ENCODE peak calls at places on chromosomes 4 and X, in six cellular contexts. W, V, O, G, Y and Z are unnamed samples.

GRCh38 chr4:7358100-7358735 is 76.5 kb downstream of the PSAPL1 start:
- DNase-seq in V (no peak), W (peak; percentile 88), O (no peak), G (peak; percentile 10), Y (peak; percentile 79), Z (no peak)

GRCh38 chr4:71549516-71550160 is 210.8 kb downstream of the SLC4A4 start:
- DNase-seq in G (no peak), Y (no peak), V (no peak), O (no peak), W (peak; percentile 36), Z (no peak)

GRCh38 chr4:118206627-118207026 is 146.2 kb downstream of the PRSS12 start:
- DNase-seq in W (no peak), V (no peak), Y (no peak), G (no peak), O (no peak), Z (no peak)

GRCh38 chrX:33379839-33380238 is 168.5 kb upstream of the DMD start:
- DNase-seq in G (no peak), Y (no peak), O (no peak), W (peak; percentile 37), V (no peak), Z (no peak)

GRCh38 chr4:159278399-159278798 is 175.5 kb downstream of the RAPGEF2 start:
- DNase-seq in Y (no peak), V (no peak), O (no peak), G (no peak), W (peak; percentile 48), Z (no peak)

GRCh38 chrX:153953342-153953830 is 8.9 kb upstream of the RENBP start:
- DNase-seq in G (peak; percentile 86), O (peak; percentile 80), W (peak; percentile 59), Y (peak; percentile 71), V (peak; percentile 77), Z (peak; percentile 89)

GRCh38 chr4:170497105-170497504 is 407.3 kb upstream of the AADAT start:
- DNase-seq in W (no peak), O (no peak), Y (peak; percentile 17), V (no peak), G (no peak), Z (no peak)

GRCh38 chr4:90145331-90145730 is 18.1 kb downstream of the CCSER1 start:
- DNase-seq in G (no peak), O (no peak), W (no peak), V (no peak), Y (no peak), Z (no peak)

GRCh38 chrX:44874481-44875184 is 1.6 kb downstream of the KDM6A start:
- DNase-seq in W (peak; percentile 37), V (no peak), Y (peak; percentile 17), O (peak; percentile 19), G (no peak), Z (no peak)

GRCh38 chrX:79138658-79139241 is 5.7 kb upstream of the GPR174 start:
- DNase-seq in Y (no peak), G (no peak), O (no peak), W (no peak), V (no peak), Z (no peak)

GRCh38 chrX:135931644-135932487 is 38.4 kb downstream of the SAGE1 start:
- DNase-seq in Y (peak; percentile 23), V (peak; percentile 54), O (peak; percentile 19), W (peak; percentile 25), G (peak; percentile 52), Z (peak; percentile 45)

GRCh38 chrX:13220916-13221315 is 98.9 kb downstream of the ATXN3L start:
- DNase-seq in O (no peak), V (no peak), G (no peak), W (peak; percentile 63), Y (no peak), Z (no peak)

GRCh38 chr4:875818-876423 is 50.0 kb upstream of the CPLX1 start:
- DNase-seq in V (no peak), G (peak; percentile 58), Y (no peak), O (no peak), W (no peak), Z (no peak)

GRCh38 chr4:141047228-141047884 is 85.9 kb downstream of the RNF150 start:
- DNase-seq in G (no peak), Y (no peak), O (no peak), V (no peak), W (peak; percentile 72), Z (no peak)

GRCh38 chrX:153723351-153724251 is 586 bp downstream of the BCAP31 start:
- DNase-seq in W (peak; percentile 41), O (no peak), Y (no peak), V (peak; percentile 42), G (peak; percentile 77), Z (no peak)

GRCh38 chr4:23660865-23661264 is 229.0 kb downstream of the PPARGC1A start:
- DNase-seq in Y (no peak), V (no peak), O (no peak), G (no peak), W (no peak), Z (no peak)

GRCh38 chrX:133495464-133496391 is 80.4 kb upstream of the GPC4 start:
- DNase-seq in G (no peak), W (peak; percentile 60), Y (no peak), V (no peak), O (no peak), Z (no peak)

GRCh38 chr4:168183717-168184571 is 91.6 kb downstream of the ANXA10 start:
- DNase-seq in V (no peak), W (peak; percentile 69), G (no peak), O (no peak), Y (no peak), Z (no peak)

GRCh38 chrX:47191806-47192401 is 1.7 kb upstream of the UBA1 start:
- DNase-seq in G (peak; percentile 11), V (no peak), W (no peak), Y (no peak), O (no peak), Z (no peak)

GRCh38 chrX:20322887-20323286 is 56.2 kb upstream of the RPS6KA3 start:
- DNase-seq in Y (no peak), W (no peak), V (no peak), G (no peak), O (no peak), Z (no peak)

GRCh38 chr4:87938746-87939145 is 36.8 kb upstream of the SPP1 start:
- DNase-seq in Y (no peak), W (no peak), G (no peak), V (no peak), O (no peak), Z (no peak)

GRCh38 chr4:140622333-140622958 is 53.7 kb upstream of the UCP1 start:
- DNase-seq in O (no peak), Y (no peak), W (no peak), V (no peak), G (no peak), Z (no peak)

GRCh38 chr4:41129128-41129754 is 85.1 kb downstream of the APBB2 start:
- DNase-seq in G (no peak), O (no peak), W (no peak), Y (no peak), V (no peak), Z (no peak)

GRCh38 chrX:37330642-37331041 is 18.5 kb upstream of the PRRG1 start:
- DNase-seq in O (no peak), V (no peak), G (no peak), W (no peak), Y (no peak), Z (no peak)

GRCh38 chr4:6747690-6748068 is 31.7 kb downstream of the BLOC1S4 start:
- DNase-seq in Y (no peak), V (no peak), W (no peak), G (peak; percentile 55), O (no peak), Z (no peak)

GRCh38 chrX:107565916-107566602 is 62.3 kb upstream of the PRPS1 start:
- DNase-seq in G (no peak), W (no peak), Y (peak; percentile 15), O (no peak), V (peak; percentile 8), Z (no peak)

GRCh38 chr4:23805381-23805780 is 84.5 kb downstream of the PPARGC1A start:
- DNase-seq in O (no peak), V (no peak), Y (no peak), W (peak; percentile 41), G (no peak), Z (no peak)

GRCh38 chr4:35494955-35495354 is 749.4 kb downstream of the ARAP2 start:
- DNase-seq in Y (no peak), V (no peak), G (peak; percentile 26), W (no peak), O (no peak), Z (no peak)

GRCh38 chrX:139881572-139881971 is 51.3 kb downstream of the ATP11C start:
- DNase-seq in W (peak; percentile 59), G (no peak), V (no peak), Y (no peak), O (no peak), Z (no peak)

GRCh38 chr4:150381671-150382427 is 200.1 kb upstream of the MAB21L2 start:
- DNase-seq in Y (no peak), V (no peak), O (no peak), G (no peak), W (peak; percentile 70), Z (no peak)

GRCh38 chr4:150387983-150388382 is 194.0 kb upstream of the MAB21L2 start:
- DNase-seq in W (no peak), O (no peak), V (no peak), Y (no peak), G (no peak), Z (no peak)

GRCh38 chr4:150381026-150381425 is 200.9 kb upstream of the MAB21L2 start:
- DNase-seq in Y (no peak), G (no peak), O (no peak), V (no peak), W (no peak), Z (no peak)

GRCh38 chr4:150385606-150386005 is 196.3 kb upstream of the MAB21L2 start:
- DNase-seq in V (no peak), Y (no peak), W (peak; percentile 96), O (no peak), G (no peak), Z (no peak)

DNA sequence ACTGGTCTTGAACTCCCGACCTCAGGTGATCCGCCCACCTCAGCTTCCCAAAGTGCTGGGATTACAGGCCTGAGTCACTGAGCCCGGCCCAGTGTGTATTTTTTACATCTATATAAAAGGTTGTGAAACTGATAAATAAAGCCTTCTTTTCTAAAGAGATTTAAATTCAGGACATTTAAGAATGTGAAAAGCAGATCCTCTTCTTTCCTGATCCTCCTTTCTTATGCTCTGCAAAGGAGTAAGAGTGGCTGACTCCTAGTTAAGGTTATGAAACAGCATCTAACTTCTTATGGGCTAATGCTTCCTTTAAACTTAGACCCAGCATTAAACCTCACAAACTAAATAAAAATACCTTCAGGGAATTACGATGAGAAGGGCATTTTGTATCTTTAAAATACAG is 197.7 kb upstream of the MAB21L2 start:
- DNase-seq in V (no peak), W (no peak), G (no peak), O (no peak), Y (no peak), Z (no peak)
- TF ChIP-seq CTCF in V (no peak), W (no peak), G (no peak), O (no peak), Y (no peak), Z (no peak)

GRCh38 chr4:106809083-106809482 is 227.0 kb downstream of the DKK2 start:
- DNase-seq in W (peak; percentile 34), G (no peak), V (peak; percentile 7), Y (no peak), O (no peak), Z (no peak)
- TF ChIP-seq CTCF in W (peak; percentile 32), G (no peak), V (no peak), Y (peak; percentile 40), O (no peak), Z (no peak)

GRCh38 chr4:133584714-133585113 is 435.6 kb downstream of the PCDH10 start:
- DNase-seq in W (no peak), Y (no peak), G (no peak), O (no peak), V (no peak), Z (no peak)
- TF ChIP-seq CTCF in W (no peak), Y (no peak), G (no peak), O (no peak), V (no peak), Z (no peak)

GRCh38 chrX:2707334-2707760 is 16.3 kb downstream of the CD99 start:
- DNase-seq in V (peak; percentile 37), Y (peak; percentile 26), W (peak; percentile 86), O (peak; percentile 28), G (peak; percentile 16), Z (no peak)
- TF ChIP-seq CTCF in V (no peak), Y (no peak), W (no peak), O (no peak), G (no peak), Z (no peak)